ENCODE peak calls at places on chromosomes 6 and 20, in seven cellular contexts. L, U, D, Z, M, C and G are unnamed samples.

GRCh38 chr20:53334861-53335260 is 258.8 kb downstream of the ZNF217 start:
- DNase-seq in L (no peak), U (no peak), D (no peak), Z (no peak), M (no peak), C (no peak), G (no peak)

GRCh38 chr6:106281088-106281487 is 44.5 kb downstream of the ATG5 start:
- DNase-seq in L (no peak), U (no peak), D (no peak), Z (no peak), M (no peak), C (no peak), G (no peak)

GRCh38 chr6:11711994-11712698 is 66.5 kb downstream of the ADTRP start:
- DNase-seq in L (no peak), U (no peak), D (no peak), Z (no peak), M (peak), C (no peak), G (no peak)

GRCh38 chr6:107706516-107706915 is 117.6 kb downstream of the SCML4 start:
- DNase-seq in L (no peak), U (no peak), D (no peak), Z (no peak), M (no peak), C (no peak), G (no peak)

GRCh38 chr6:140782941-140783340 is 1349.8 kb upstream of the GJE1 start:
- DNase-seq in L (no peak), U (no peak), D (no peak), Z (no peak), M (no peak), C (no peak), G (no peak)

GRCh38 chr6:157333956-157334355 is 10.6 kb upstream of the TMEM242 start:
- DNase-seq in L (no peak), U (no peak), D (no peak), Z (no peak), M (no peak), C (no peak), G (no peak)

GRCh38 chr6:71886184-71887005 is at the start of gene RIMS1:
- DNase-seq in L (no peak), U (no peak), D (no peak), Z (no peak), M (no peak), C (peak), G (peak)

GRCh38 chr20:40748182-40748581 is 59.1 kb upstream of the MAFB start:
- DNase-seq in L (no peak), U (no peak), D (no peak), Z (no peak), M (no peak), C (no peak), G (no peak)